ENCODE peak calls at places on chromosomes 3 and 15, in four cellular contexts. T is heart left ventricle, Q is A172, N is DMS 273 treated with DMSO at 0.1 percent for 48 hours. P is an unnamed sample.

GRCh38 chr3:112124901-112125607 is 8.0 kb downstream of the GCSAM start:
- DNase-seq in T (no peak), Q (no peak), N (no peak), P (no peak)

GRCh38 chr15:51193979-51194378 is 99.3 kb upstream of the TNFAIP8L3 start:
- DNase-seq in T (no peak), Q (no peak), N (no peak), P (no peak)

GRCh38 chr3:185115371-185115770 is 37.5 kb downstream of the C3orf70 start:
- DNase-seq in T (no peak), Q (no peak), N (no peak), P (no peak)

GRCh38 chr3:133591271-133591742 is 17.8 kb downstream of the CDV3 start:
- DNase-seq in T (no peak), Q (peak), N (no peak), P (no peak)

GRCh38 chr3:197478746-197479668 is 76.8 kb downstream of the BDH1 start:
- DNase-seq in T (no peak), Q (peak), N (peak), P (no peak)

GRCh38 chr15:71110800-71111565 is 4.3 kb upstream of the THSD4 start:
- DNase-seq in T (no peak), Q (no peak), N (no peak), P (no peak)

GRCh38 chr15:55267401-55268053 is 22.1 kb downstream of the RAB27A start:
- DNase-seq in T (peak), Q (peak), N (no peak), P (peak)

GRCh38 chr3:184240384-184241140 is 8.2 kb downstream of the ALG3 start:
- DNase-seq in T (no peak), Q (no peak), N (no peak), P (peak)

GRCh38 chr3:45601156-45601555 is 6.6 kb downstream of the LIMD1 start:
- DNase-seq in T (no peak), Q (no peak), N (no peak), P (no peak)

GRCh38 chr3:52119056-52119455 is 35.2 kb downstream of the POC1A start:
- DNase-seq in T (no peak), Q (no peak), N (no peak), P (no peak)

GRCh38 chr15:60933914-60934885 is 294.9 kb downstream of the RORA start:
- DNase-seq in T (no peak), Q (no peak), N (no peak), P (peak)

GRCh38 chr15:29671308-29671981 is 150.8 kb downstream of the TJP1 start:
- DNase-seq in T (no peak), Q (peak), N (no peak), P (no peak)

GRCh38 chr15:87369269-87369668 is 887.3 kb downstream of the NTRK3 start:
- DNase-seq in T (no peak), Q (peak), N (no peak), P (no peak)

GRCh38 chr15:99504823-99505551 is 60.8 kb upstream of the MEF2A start:
- DNase-seq in T (no peak), Q (peak), N (no peak), P (no peak)

GRCh38 chr3:63900459-63900858 is 11.7 kb downstream of the SCAANT1 start:
- DNase-seq in T (peak), Q (no peak), N (no peak), P (no peak)

GRCh38 chr3:42263354-42264346 is 2.3 kb downstream of the CCK start:
- DNase-seq in T (no peak), Q (no peak), N (no peak), P (no peak)

GRCh38 chr3:123406598-123406997 is 42.3 kb downstream of the ADCY5 start:
- DNase-seq in T (peak), Q (no peak), N (no peak), P (no peak)

GRCh38 chr3:155871746-155872158 is 1.3 kb downstream of the GMPS start:
- DNase-seq in T (no peak), Q (no peak), N (no peak), P (no peak)

GRCh38 chr3:56468184-56469106 is at the start of gene ERC2:
- DNase-seq in T (peak), Q (peak), N (no peak), P (no peak)

GRCh38 chr3:43017593-43018195 is 38.6 kb downstream of the GASK1A start:
- DNase-seq in T (no peak), Q (no peak), N (no peak), P (no peak)

GRCh38 chr15:92813440-92813839 is 86.7 kb upstream of the CHD2 start:
- DNase-seq in T (no peak), Q (no peak), N (no peak), P (no peak)